ENCODE peak calls at places on chromosomes 1 and 21, in four cellular contexts. Z, J, W and O are unnamed samples. For H3K4me1, the result is how much of the 10 kb centered on the place peaks cover.

GRCh38 chr1:108505766-108506075 is 54.2 kb upstream of the EEIG2 start:
- DNase-seq in Z (no peak), W (no peak), J (no peak), O (no peak)

GRCh38 chr1:63203641-63204040 is 118.7 kb upstream of the FOXD3 start:
- DNase-seq in J (no peak), Z (no peak), W (no peak), O (no peak)

GRCh38 chr1:201954263-201955008 is 867 bp upstream of the TIMM17A start:
- DNase-seq in W (no peak), J (no peak), Z (peak), O (no peak)

GRCh38 chr21:46151261-46151988 is 4.0 kb downstream of the FTCD start:
- DNase-seq in W (no peak), Z (no peak), J (peak), O (peak)

GRCh38 chr1:222124602-222125001 is 382.7 kb upstream of the DUSP10 start:
- DNase-seq in J (no peak), Z (peak), W (no peak), O (no peak)

GRCh38 chr1:51661081-51661518 is 44.2 kb downstream of the OSBPL9 start:
- DNase-seq in J (no peak), W (no peak), Z (peak), O (no peak)

GRCh38 chr1:97385536-97385935 is 535.3 kb downstream of the DPYD start:
- DNase-seq in J (no peak), W (no peak), Z (no peak), O (no peak)

GRCh38 chr1:37676281-37677243 is 15.8 kb upstream of the CDCA8 start:
- DNase-seq in J (peak), Z (no peak), W (no peak), O (no peak)

GRCh38 chr1:26833432-26834405 is 7.2 kb downstream of the ZDHHC18 start:
- DNase-seq in W (no peak), J (no peak), Z (no peak), O (no peak)

GRCh38 chr1:41891403-41891896 is 27.3 kb downstream of the HIVEP3 start:
- DNase-seq in Z (peak), J (no peak), W (no peak), O (no peak)

GRCh38 chr1:20884513-20884912 is 97.4 kb upstream of the HP1BP3 start:
- DNase-seq in Z (no peak), J (no peak), W (no peak), O (no peak)

GRCh38 chr1:20885121-20885520 is 98.0 kb upstream of the HP1BP3 start:
- DNase-seq in J (no peak), Z (peak), W (no peak), O (no peak)

GRCh38 chr1:20891091-20891490 is 104.0 kb upstream of the HP1BP3 start:
- DNase-seq in J (no peak), W (no peak), Z (peak), O (no peak)

GRCh38 chr1:20883766-20884165 is 96.7 kb upstream of the HP1BP3 start:
- DNase-seq in W (no peak), Z (peak), J (no peak), O (no peak)

GRCh38 chr1:20887269-20887668 is 100.2 kb upstream of the HP1BP3 start:
- DNase-seq in J (no peak), W (no peak), Z (no peak), O (no peak)
- H3K27ac ChIP-seq in J (no peak), W (no peak), Z (no peak), O (no peak)

DNA sequence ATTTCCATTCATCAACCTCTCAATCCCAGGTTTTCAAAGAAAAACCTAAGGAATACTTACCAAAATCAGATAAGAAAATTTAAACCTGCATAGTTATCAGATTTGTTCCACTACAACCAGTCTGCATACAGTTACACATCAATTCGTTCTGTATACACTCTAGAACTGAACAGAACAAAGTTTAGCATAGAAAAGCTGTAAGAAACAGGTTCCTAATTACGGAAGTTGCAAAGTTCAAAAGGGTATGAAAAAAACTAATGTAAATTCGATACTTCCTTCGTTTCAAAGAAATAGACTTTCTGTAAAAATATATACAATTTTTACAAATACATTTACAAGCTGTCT is 3.1 kb downstream of the MCL1 start:
- DNase-seq in J (no peak), Z (no peak), W (no peak), O (no peak)
- H3K4me1 ChIP-seq in J (under half), Z (under half), W (under half), O (half or more)

GRCh38 chr1:242454262-242455051 is 70.0 kb downstream of the PLD5 start:
- DNase-seq in W (no peak), J (no peak), Z (peak), O (no peak)
- H3K4me3 ChIP-seq in W (no peak), J (no peak), Z (no peak), O (no peak)

GRCh38 chr1:183255073-183255472 is 69.0 kb downstream of the LAMC2 start:
- DNase-seq in Z (no peak), J (no peak), W (no peak), O (no peak)
- H3K27ac ChIP-seq in Z (no peak), J (no peak), W (no peak), O (no peak)

DNA sequence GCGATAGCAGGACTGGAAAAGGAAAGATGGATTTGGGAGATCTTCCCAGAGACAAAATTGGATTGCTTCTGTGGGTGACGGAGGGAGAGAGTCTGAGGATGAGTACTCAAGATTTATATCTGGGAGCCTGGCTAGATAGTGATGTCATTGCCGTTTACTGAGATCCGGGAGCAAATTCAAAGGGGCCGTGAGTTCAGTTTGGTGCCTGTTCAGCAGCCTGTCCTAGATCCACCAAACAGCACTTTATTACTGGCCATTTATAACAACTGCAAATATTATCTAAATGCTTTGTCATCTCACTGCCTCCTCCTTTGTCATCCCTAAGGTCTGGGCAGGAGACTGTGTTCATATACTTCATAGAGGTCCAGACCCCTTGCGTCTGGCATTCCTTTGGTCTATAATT is 29.2 kb downstream of the MAPKAPK2 start:
- DNase-seq in J (peak), Z (peak), W (no peak), O (no peak)
- H3K4me1 ChIP-seq in J (under half), Z (half or more), W (half or more), O (half or more)